ENCODE peak calls at places on chromosomes 7 and 10, in seven cellular contexts. R, L, B, T, N, E and H are unnamed samples.

GRCh38 chr7:133491846-133492652 is 239.2 kb downstream of the EXOC4 start:
- DNase-seq in R (no peak), L (no peak), B (peak), T (no peak), N (no peak), E (no peak), H (no peak)

GRCh38 chr7:34087892-34088891 is 182.9 kb downstream of the BMPER start:
- DNase-seq in R (no peak), L (no peak), B (peak), T (peak), N (no peak), E (no peak), H (no peak)

GRCh38 chr7:37462120-37462519 is 13.5 kb upstream of the ELMO1 start:
- DNase-seq in R (no peak), L (no peak), B (no peak), T (no peak), N (no peak), E (no peak), H (no peak)

GRCh38 chr10:86536294-86536861 is 14.8 kb upstream of the WAPL start:
- DNase-seq in R (no peak), L (no peak), B (no peak), T (no peak), N (peak), E (peak), H (peak)

GRCh38 chr7:158228986-158229385 is 358.6 kb downstream of the PTPRN2 start:
- DNase-seq in R (no peak), L (no peak), B (no peak), T (no peak), N (no peak), E (no peak), H (no peak)

GRCh38 chr10:7811000-7811399 is 7.3 kb upstream of the TAF3 start:
- DNase-seq in R (no peak), L (no peak), B (no peak), T (no peak), N (no peak), E (no peak), H (no peak)

GRCh38 chr7:116545411-116545993 is 20.7 kb downstream of the CAV1 start:
- DNase-seq in R (no peak), L (no peak), B (no peak), T (no peak), N (no peak), E (no peak), H (no peak)

GRCh38 chr10:78448470-78448869 is 414.8 kb downstream of the RPS24 start:
- DNase-seq in R (no peak), L (no peak), B (no peak), T (no peak), N (no peak), E (no peak), H (no peak)

GRCh38 chr7:152649220-152649619 is 26.7 kb downstream of the XRCC2 start:
- DNase-seq in R (no peak), L (no peak), B (no peak), T (no peak), N (no peak), E (no peak), H (no peak)

GRCh38 chr7:108424013-108424412 is 32.2 kb downstream of the NRCAM start:
- DNase-seq in R (no peak), L (no peak), B (no peak), T (no peak), N (no peak), E (no peak), H (no peak)

GRCh38 chr10:72309290-72310240 is 35.8 kb downstream of the DDIT4 start:
- DNase-seq in R (peak), L (peak), B (peak), T (no peak), N (no peak), E (no peak), H (no peak)

GRCh38 chr10:43254881-43255643 is 11.8 kb downstream of the RASGEF1A start:
- DNase-seq in R (peak), L (peak), B (no peak), T (no peak), N (no peak), E (peak), H (no peak)

GRCh38 chr7:95808396-95808795 is 36.0 kb downstream of the DYNC1I1 start:
- DNase-seq in R (no peak), L (no peak), B (no peak), T (no peak), N (no peak), E (no peak), H (no peak)

GRCh38 chr7:124667312-124667711 is 98.3 kb downstream of the GPR37 start:
- DNase-seq in R (no peak), L (no peak), B (no peak), T (no peak), N (no peak), E (no peak), H (no peak)

GRCh38 chr7:158479021-158479679 is 108.5 kb downstream of the PTPRN2 start:
- DNase-seq in R (no peak), L (no peak), B (no peak), T (no peak), N (no peak), E (no peak), H (no peak)

GRCh38 chr7:48617988-48618387 is 306.4 kb upstream of the CDC14C start:
- DNase-seq in R (no peak), L (no peak), B (no peak), T (no peak), N (no peak), E (no peak), H (no peak)

GRCh38 chr10:63713191-63714144 is 192.3 kb downstream of the REEP3 start:
- DNase-seq in R (peak), L (peak), B (peak), T (peak), N (no peak), E (no peak), H (no peak)

GRCh38 chr7:149771199-149771636 is 2.2 kb downstream of the ZNF467 start:
- DNase-seq in R (peak), L (no peak), B (no peak), T (no peak), N (no peak), E (no peak), H (no peak)

GRCh38 chr7:37921340-37921805 is 933 bp downstream of the EPDR1 start:
- DNase-seq in R (peak), L (peak), B (peak), T (peak), N (peak), E (no peak), H (peak)

GRCh38 chr10:75367098-75367497 is 34.5 kb downstream of the ZNF503 start:
- DNase-seq in R (no peak), L (no peak), B (no peak), T (no peak), N (no peak), E (no peak), H (no peak)

GRCh38 chr10:70589762-70590662 is 12.5 kb downstream of the PRF1 start:
- DNase-seq in R (peak), L (peak), B (peak), T (no peak), N (no peak), E (no peak), H (no peak)

GRCh38 chr7:97868788-97869187 is 3.4 kb downstream of the ASNS start:
- DNase-seq in R (no peak), L (no peak), B (no peak), T (no peak), N (no peak), E (no peak), H (no peak)

GRCh38 chr10:96512997-96513685 is 585 bp downstream of the TLL2 start:
- DNase-seq in R (peak), L (no peak), B (peak), T (no peak), N (peak), E (no peak), H (no peak)

GRCh38 chr10:930415-931325 is 835 bp downstream of the LARP4B start:
- DNase-seq in R (peak), L (peak), B (peak), T (no peak), N (no peak), E (peak), H (no peak)

GRCh38 chr10:80473692-80474596 is 19.8 kb downstream of the TSPAN14 start:
- DNase-seq in R (no peak), L (no peak), B (peak), T (no peak), N (no peak), E (no peak), H (no peak)

GRCh38 chr10:122127943-122128342 is 139.0 kb downstream of the TACC2 start:
- DNase-seq in R (no peak), L (no peak), B (peak), T (peak), N (no peak), E (no peak), H (no peak)

GRCh38 chr7:99309141-99309540 is 16.6 kb upstream of the ARPC1A start:
- DNase-seq in R (no peak), L (no peak), B (no peak), T (no peak), N (no peak), E (no peak), H (no peak)

GRCh38 chr10:113550365-113550764 is 2.5 kb upstream of the HABP2 start:
- DNase-seq in R (no peak), L (no peak), B (peak), T (peak), N (no peak), E (no peak), H (no peak)

GRCh38 chr7:118306771-118307170 is 82.3 kb downstream of the ANKRD7 start:
- DNase-seq in R (no peak), L (no peak), B (no peak), T (peak), N (no peak), E (no peak), H (no peak)

GRCh38 chr10:34380816-34381215 is 434.3 kb downstream of the PARD3 start:
- DNase-seq in R (no peak), L (no peak), B (no peak), T (no peak), N (no peak), E (no peak), H (no peak)

GRCh38 chr7:94375713-94376112 is 19.0 kb upstream of the COL1A2 start:
- DNase-seq in R (no peak), L (peak), B (peak), T (peak), N (no peak), E (no peak), H (no peak)

GRCh38 chr10:91349381-91349780 is 60.8 kb upstream of the HECTD2 start:
- DNase-seq in R (no peak), L (no peak), B (peak), T (peak), N (no peak), E (no peak), H (no peak)

GRCh38 chr10:117860823-117861222 is 185.9 kb downstream of the RAB11FIP2 start:
- DNase-seq in R (no peak), L (no peak), B (peak), T (peak), N (peak), E (no peak), H (peak)

GRCh38 chr7:95906871-95907270 is 134.5 kb downstream of the DYNC1I1 start:
- DNase-seq in R (no peak), L (no peak), B (no peak), T (no peak), N (no peak), E (no peak), H (no peak)

GRCh38 chr7:116273283-116273917 is 63.1 kb downstream of the TES start:
- DNase-seq in R (no peak), L (no peak), B (no peak), T (no peak), N (no peak), E (no peak), H (no peak)

GRCh38 chr7:32929430-32930161 is 27.6 kb upstream of the FKBP9 start:
- DNase-seq in R (no peak), L (no peak), B (no peak), T (no peak), N (no peak), E (no peak), H (no peak)

GRCh38 chr7:157703131-157703530 is 366.3 kb downstream of the DNAJB6 start:
- DNase-seq in R (no peak), L (no peak), B (no peak), T (no peak), N (no peak), E (no peak), H (no peak)

GRCh38 chr10:69425041-69425440 is 8.3 kb upstream of the TACR2 start:
- DNase-seq in R (no peak), L (no peak), B (no peak), T (no peak), N (no peak), E (no peak), H (no peak)

GRCh38 chr7:24968165-24968564 is 11.8 kb downstream of the OSBPL3 start:
- DNase-seq in R (no peak), L (no peak), B (no peak), T (no peak), N (no peak), E (no peak), H (no peak)

GRCh38 chr7:20913853-20914252 is 127.2 kb upstream of the SP8 start:
- DNase-seq in R (no peak), L (no peak), B (no peak), T (no peak), N (no peak), E (no peak), H (no peak)

GRCh38 chr7:51316262-51316665 is 345 bp downstream of the COBL start:
- DNase-seq in R (peak), L (peak), B (no peak), T (no peak), N (peak), E (no peak), H (no peak)
- TF ChIP-seq CTCF in R (peak), L (no peak), B (no peak), T (no peak), N (no peak), E (no peak), H (no peak)

DNA sequence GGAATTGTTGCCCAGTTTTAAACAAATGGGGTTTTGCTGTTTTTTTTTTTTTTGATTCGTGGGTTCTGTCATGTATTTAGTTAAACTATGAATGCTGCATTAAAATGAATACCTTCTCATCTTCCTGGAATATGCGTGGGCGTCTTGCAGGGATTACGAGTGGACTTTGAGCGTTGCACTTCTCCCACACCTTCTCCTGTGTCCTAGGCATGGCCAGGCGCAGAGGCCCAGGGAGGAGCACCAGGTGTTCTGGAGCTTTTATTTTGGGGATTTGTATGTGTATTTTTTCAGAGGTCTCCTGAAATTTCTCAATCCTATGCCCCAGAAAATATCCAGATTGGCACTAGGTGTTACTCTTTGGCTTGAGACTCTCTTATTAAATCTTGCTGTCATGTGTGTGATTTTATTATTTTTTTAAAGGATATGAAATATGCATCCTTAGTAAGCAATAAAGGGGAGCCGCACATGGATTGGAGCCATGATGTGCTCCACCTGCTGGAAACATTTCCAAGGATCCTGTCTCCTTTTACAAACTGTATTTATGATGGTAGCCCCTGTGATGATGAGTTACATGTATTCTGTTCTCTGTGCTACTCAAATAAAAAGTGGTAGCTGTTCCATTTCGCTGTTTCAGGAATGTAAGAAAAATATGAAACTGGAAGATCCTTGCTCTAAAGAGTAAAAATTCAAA is 482.2 kb upstream of the KLF6 start:
- DNase-seq in R (no peak), L (no peak), B (peak), T (no peak), N (no peak), E (no peak), H (no peak)
- TF ChIP-seq CTCF in R (peak), L (no peak), B (peak), T (peak), N (no peak), E (no peak), H (no peak)

GRCh38 chr7:27116019-27116411 is 13.5 kb upstream of the HOXA2 start:
- DNase-seq in R (no peak), L (no peak), B (no peak), T (no peak), N (no peak), E (no peak), H (no peak)
- TF ChIP-seq CTCF in R (no peak), L (no peak), B (no peak), T (no peak), N (no peak), E (no peak), H (no peak)

DNA sequence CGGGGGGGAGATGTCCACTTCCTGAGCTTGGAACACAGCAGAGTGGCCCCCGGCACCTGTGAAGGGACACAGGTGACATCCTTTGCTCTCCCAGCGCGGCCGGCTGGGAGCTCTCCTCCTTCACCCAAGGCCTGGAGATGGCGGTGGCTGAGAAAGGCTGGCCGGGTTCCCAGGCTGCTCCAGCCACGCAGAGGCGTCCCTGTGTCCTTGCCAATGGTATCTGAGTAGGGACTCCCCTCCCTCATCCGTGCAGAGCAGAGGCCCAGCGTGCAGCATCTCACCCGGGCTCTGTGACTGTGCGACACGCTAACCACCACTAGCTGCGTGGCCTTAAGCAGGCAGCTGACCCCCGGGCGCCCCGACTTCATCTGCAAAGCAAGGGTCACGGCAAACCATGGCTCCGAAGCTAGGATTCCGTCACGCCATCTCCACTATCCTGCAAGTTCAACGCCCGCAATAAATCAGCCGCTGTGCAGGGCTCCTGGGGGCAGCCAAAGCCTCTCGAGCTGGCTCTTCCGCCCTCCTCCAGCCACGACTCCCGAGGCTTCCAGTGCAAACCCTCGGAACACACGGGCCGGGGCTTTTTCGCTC is 47.2 kb upstream of the TNRC18 start:
- DNase-seq in R (peak), L (peak), B (no peak), T (no peak), N (no peak), E (no peak), H (no peak)
- TF ChIP-seq CTCF in R (no peak), L (no peak), B (no peak), T (no peak), N (no peak), E (no peak), H (no peak)

GRCh38 chr10:16814081-16814480 is 3.1 kb downstream of the RSU1 start:
- DNase-seq in R (no peak), L (no peak), B (no peak), T (no peak), N (no peak), E (no peak), H (no peak)
- TF ChIP-seq CTCF in R (no peak), L (no peak), B (no peak), T (no peak), N (no peak), E (no peak), H (no peak)

DNA sequence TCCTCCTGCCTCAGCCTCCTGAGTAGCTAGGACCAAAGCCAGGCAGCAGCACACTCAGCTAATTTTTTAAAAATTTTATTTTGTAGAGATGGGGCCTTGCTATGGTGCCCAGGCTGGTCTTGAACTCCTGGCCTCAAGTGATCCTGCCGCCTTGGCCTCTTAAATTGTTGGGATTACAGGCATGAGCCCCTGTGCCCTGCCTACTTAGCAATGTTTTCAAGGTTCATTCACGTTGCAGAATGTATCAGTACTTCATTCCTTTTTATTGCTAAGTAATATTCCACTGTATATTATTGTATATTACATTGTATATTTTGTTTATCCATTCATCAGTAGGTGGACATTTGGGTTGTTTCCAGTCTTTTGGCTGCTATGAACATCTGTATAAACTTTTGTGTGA is 44.2 kb downstream of the PUS7 start:
- DNase-seq in R (no peak), L (no peak), B (no peak), T (no peak), N (no peak), E (no peak), H (no peak)
- TF ChIP-seq CTCF in R (no peak), L (no peak), B (no peak), T (no peak), N (no peak), E (no peak), H (no peak)

GRCh38 chr7:139557857-139558581 is 34.5 kb downstream of the CLEC2L start:
- DNase-seq in R (no peak), L (no peak), B (no peak), T (no peak), N (no peak), E (no peak), H (no peak)
- TF ChIP-seq CTCF in R (no peak), L (no peak), B (no peak), T (peak), N (no peak), E (no peak), H (no peak)

DNA sequence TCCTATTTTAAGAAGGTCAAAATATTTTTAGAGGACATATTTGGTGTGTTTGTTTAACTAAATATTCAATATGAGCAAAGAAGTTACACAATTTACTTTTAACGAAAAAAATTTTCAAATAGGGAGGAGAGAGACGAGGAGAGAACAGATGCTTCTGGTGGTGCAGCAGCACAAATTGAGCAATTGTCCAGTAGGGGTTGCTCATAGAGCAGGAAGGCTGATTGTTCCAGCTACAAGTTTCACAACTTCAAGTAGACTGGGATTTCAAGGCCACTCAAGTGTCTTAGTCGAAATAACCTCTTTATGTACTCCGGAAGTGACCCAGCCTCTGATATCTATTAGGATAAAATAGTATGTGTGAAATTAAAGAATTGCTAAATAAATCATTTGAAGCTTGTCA is 197.9 kb downstream of the HDAC9 start:
- DNase-seq in R (no peak), L (peak), B (peak), T (peak), N (no peak), E (no peak), H (no peak)
- TF ChIP-seq CTCF in R (peak), L (no peak), B (peak), T (peak), N (no peak), E (no peak), H (no peak)